ENCODE peak calls at places on chromosomes 6 and 20, in five cellular contexts. G is cardiac muscle cell, F is ascending aorta, P is psoas muscle, Y is mammary epithelial cell. W is an unnamed sample.

GRCh38 chr6:79466222-79466834 is 70.9 kb downstream of the LCA5 start:
- DNase-seq in G (no peak), F (no peak), P (no peak), Y (peak; percentile 19), W (no peak)

GRCh38 chr6:144434308-144434990 is 149.3 kb downstream of the UTRN start:
- DNase-seq in G (no peak), F (no peak), P (no peak), Y (peak; percentile 64), W (no peak)

GRCh38 chr6:36724514-36725385 is 27.1 kb downstream of the RAB44 start:
- DNase-seq in G (peak; percentile 79), F (no peak), P (peak; percentile 66), Y (peak; percentile 63), W (peak; percentile 76)

GRCh38 chr6:10219510-10219909 is 195.4 kb downstream of the TFAP2A start:
- DNase-seq in G (no peak), F (no peak), P (no peak), Y (no peak), W (no peak)

GRCh38 chr6:52672422-52673025 is 1.6 kb downstream of the TMEM14A start:
- DNase-seq in G (no peak), F (no peak), P (no peak), Y (peak; percentile 87), W (peak; percentile 79)

GRCh38 chr6:149855741-149856140 is 8.4 kb downstream of the LRP11 start:
- DNase-seq in G (no peak), F (no peak), P (no peak), Y (no peak), W (no peak)

GRCh38 chr20:34022154-34022842 is 28.6 kb downstream of the RALY start:
- DNase-seq in G (peak; percentile 34), F (no peak), P (no peak), Y (peak; percentile 15), W (no peak)

GRCh38 chr6:126372626-126373025 is 32.7 kb downstream of the CENPW start:
- DNase-seq in G (no peak), F (no peak), P (no peak), Y (peak; percentile 15), W (no peak)

GRCh38 chr6:100344321-100344720 is 120.4 kb downstream of the SIM1 start:
- DNase-seq in G (no peak), F (no peak), P (no peak), Y (no peak), W (no peak)

DNA sequence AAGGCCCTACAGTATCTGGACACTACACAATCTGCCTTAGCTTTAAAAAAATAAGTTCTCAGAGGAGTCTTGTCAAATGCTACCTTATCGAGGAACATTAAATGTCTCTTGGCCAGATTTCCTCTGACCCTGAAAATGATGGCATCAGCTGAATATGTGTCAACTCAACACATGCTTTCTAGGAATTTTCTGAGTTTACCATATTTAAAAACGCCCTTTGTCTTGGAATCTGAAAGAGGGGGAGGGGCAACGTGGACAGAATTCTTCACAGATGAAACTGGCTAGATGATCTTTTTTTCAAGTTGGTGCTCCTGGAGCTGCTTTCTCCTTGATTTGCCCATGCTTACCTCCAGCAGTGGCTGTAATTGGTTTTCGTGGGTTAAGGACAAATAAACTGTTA is 5.1 kb downstream of the SOX4 start:
- DNase-seq in G (no peak), F (no peak), P (no peak), Y (peak; percentile 26), W (no peak)
- H3K4me3 ChIP-seq in G (peak overlapping the region; percentile 99), F (no peak overlapping the region), P (peak overlapping the region; percentile 88), Y (peak overlapping the region; percentile 98), W (peak overlapping the region; percentile 66)

DNA sequence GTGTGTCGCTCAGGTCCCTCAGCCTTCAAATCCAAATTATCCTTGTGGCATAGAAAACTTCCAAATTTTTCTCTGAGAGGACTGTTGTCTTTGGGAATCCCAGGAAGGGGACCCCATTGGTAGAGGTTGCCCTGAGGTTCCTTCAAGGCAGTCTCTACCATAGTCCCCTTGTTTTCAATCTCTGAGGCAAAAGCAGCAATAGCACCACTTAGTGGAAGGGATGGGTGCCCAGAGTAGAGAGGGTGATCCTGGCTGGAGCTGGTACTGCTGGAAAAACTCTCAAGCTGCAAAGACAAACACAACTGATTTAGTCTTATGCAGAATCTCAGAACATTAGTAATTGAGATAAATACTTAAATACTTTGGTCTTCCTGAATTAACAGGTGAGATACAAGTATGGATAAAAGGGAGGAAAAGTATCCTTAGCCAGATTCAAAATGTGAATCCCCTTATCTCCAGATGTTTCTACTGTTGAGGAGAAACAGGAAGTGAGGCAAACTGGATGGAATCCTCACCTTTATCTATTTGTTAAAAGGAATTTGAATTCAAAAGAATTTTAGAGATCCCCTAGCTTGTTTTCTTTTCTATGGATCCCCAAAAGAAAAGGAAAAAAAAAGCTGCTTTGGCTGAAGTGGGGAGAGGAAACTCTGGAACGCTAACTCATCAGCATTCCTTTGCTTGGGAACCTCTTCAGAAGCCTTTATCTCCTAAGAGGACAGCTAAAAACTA is 13.4 kb downstream of the ZNF318 start:
- DNase-seq in G (peak; percentile 39), F (no peak), P (no peak), Y (no peak), W (no peak)
- TF ChIP-seq CTCF in G (peak; percentile 42), F (no peak), P (no peak), Y (peak; percentile 49), W (no peak)

DNA sequence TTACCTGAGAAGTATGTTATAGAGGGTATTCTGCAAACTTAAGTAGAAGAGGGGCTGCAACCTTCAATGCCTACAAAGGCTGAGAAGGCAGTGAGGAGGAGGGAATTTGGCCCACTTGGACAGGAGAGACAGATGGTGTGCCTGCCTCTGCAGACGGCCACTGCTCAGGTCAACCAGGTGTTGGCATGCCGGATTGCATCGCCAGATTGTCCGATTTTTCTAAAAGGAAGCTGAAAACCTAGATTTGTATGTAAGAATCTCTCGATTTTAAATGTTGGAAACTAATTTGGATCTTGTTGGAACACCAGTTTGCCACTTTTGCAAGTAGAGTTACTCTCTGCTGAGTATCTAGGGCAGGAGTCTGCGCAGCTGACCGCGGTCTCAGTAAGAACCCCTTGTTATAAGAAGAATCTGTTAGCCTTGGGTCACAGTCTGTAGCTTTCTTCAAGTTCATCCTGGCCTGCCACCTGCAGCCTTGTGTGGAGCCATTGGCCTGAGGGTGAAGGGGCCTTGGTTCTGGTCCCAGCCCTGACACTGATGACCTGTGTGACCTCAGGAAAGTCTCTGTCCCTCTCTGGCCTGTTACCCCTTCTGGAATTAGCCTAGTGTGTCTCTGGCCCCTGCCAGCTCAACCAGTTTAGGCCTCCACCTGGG is 54.4 kb downstream of the TGM2 start:
- DNase-seq in G (no peak), F (no peak), P (no peak), Y (no peak), W (no peak)
- H3K4me1 ChIP-seq in G (peaks cover 42% of the 10 kb centered on the region), F (peaks cover 43% of the 10 kb centered on the region), P (peaks cover 69% of the 10 kb centered on the region), Y (peaks cover 18% of the 10 kb centered on the region), W (peaks cover 6% of the 10 kb centered on the region)

GRCh38 chr20:48720256-48721020 is 107.4 kb downstream of the PREX1 start:
- DNase-seq in G (no peak), F (no peak), P (no peak), Y (no peak), W (no peak)

GRCh38 chr20:48721324-48722001 is 106.3 kb downstream of the PREX1 start:
- DNase-seq in G (no peak), F (no peak), P (no peak), Y (no peak), W (no peak)

GRCh38 chr20:48717959-48718223 is 109.9 kb downstream of the PREX1 start:
- DNase-seq in G (no peak), F (no peak), P (no peak), Y (no peak), W (no peak)

GRCh38 chr20:48718914-48719578 is 108.8 kb downstream of the PREX1 start:
- DNase-seq in G (no peak), F (no peak), P (no peak), Y (no peak), W (no peak)

DNA sequence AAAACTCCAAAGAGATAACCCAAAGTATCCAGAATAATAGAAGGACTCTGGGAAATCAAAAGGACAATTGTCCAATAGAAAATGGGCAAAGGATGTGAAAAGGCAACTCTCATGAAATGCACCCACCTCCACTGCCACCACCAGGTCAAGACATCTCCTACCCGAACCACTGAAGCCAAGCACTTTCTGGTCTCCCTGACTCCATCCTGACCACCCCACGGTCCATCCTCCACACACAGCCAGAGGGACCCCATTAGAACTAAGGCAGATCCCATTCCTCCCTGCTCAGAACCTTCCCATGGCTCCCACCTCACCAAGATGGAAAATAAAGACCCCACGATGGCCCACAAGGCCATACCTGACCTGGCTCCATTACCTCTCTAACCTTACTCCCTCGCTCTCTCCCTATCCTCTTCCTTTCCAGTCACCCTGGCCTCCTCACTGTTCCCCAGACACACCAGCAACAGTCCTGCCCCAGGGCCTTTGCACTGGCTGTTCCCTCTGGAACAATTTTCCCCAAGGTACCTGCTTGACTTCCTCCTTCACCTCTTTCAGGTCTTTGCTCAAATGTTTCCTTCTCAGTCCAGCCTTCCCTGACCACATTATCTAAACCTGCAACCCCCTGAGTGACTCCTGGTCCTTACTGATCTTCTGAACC is 108.1 kb downstream of the PREX1 start:
- DNase-seq in G (no peak), F (no peak), P (no peak), Y (no peak), W (peak; percentile 19)
- H3K4me3 ChIP-seq in G (no peak overlapping the region), F (no peak overlapping the region), P (no peak overlapping the region), Y (no peak overlapping the region), W (no peak overlapping the region)

DNA sequence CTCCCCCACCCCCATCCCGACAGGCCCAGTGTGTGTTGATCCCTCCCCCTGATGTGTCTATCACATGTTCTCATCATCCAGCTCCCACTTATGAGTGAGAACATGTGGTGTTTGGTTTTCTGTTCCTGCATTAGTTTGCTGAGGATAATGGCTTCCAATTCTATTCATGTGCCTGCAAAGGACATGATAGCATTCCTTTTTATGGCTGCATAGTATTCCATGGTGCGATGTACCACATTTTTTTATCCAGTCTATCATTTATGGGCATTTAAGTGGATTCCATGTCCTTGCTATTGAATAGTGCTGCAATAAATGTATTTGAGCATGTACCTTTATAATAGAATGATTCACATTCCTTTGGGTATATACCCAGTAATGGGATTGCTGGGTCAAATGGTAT is 66.6 kb upstream of the NXT1 start:
- DNase-seq in G (no peak), F (no peak), P (no peak), Y (no peak), W (no peak)
- TF ChIP-seq CTCF in G (no peak), F (no peak), P (no peak), Y (no peak), W (no peak)

DNA sequence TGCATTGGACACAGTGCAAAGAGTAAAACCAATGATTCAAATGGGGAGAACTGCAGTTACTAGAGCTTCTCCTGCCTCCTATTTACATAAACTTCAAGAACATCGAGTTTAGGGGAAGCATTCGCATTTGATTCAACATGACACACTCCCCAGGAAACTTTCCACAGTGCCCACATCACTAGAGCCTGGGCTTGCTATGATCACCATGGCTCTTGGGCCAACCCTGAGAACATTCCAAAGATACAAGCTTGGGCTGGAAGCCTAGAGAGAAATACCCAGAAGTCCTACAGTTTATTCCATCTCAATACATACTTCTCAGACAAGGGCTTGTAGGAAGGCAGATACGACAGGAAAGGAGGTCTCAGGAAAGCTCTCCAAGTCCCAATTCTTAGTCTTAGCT is 337.9 kb downstream of the CD83 start:
- DNase-seq in G (no peak), F (no peak), P (no peak), Y (no peak), W (no peak)
- H3K4me1 ChIP-seq in G (no peaks in the 10 kb centered on the region), F (peaks cover 8% of the 10 kb centered on the region), P (no peaks in the 10 kb centered on the region), Y (peaks cover 20% of the 10 kb centered on the region), W (no peaks in the 10 kb centered on the region)

GRCh38 chr6:165308926-165309731 is at the start of gene C6orf118:
- DNase-seq in G (peak; percentile 88), F (no peak), P (no peak), Y (no peak), W (peak; percentile 4)
- H3K4me3 ChIP-seq in G (peak within 1 kb of the TSS; percentile 24), F (peak within 1 kb of the TSS; percentile 36), P (peak within 1 kb of the TSS; percentile 59), Y (no peak within 1 kb of the TSS), W (no peak within 1 kb of the TSS)